ENCODE peak calls at places on chromosomes 2 and 18, in five cellular contexts. P is ovary, U is A549, Q is uterus, O is body of pancreas. F is an unnamed sample.

GRCh38 chr2:147490612-147491261 is 354.1 kb upstream of the ACVR2A start:
- DNase-seq in P (no peak), O (no peak), Q (no peak), U (no peak), F (no peak)

GRCh38 chr2:237722616-237723015 is 76.0 kb upstream of the RBM44 start:
- DNase-seq in O (no peak), Q (no peak), U (no peak), P (no peak), F (no peak)

GRCh38 chr18:55748227-55748738 is 160.3 kb upstream of the TCF4 start:
- DNase-seq in U (no peak), O (no peak), Q (no peak), P (no peak), F (no peak)

GRCh38 chr2:46230115-46230571 is 67.1 kb upstream of the EPAS1 start:
- DNase-seq in Q (no peak), U (peak; percentile 35), P (no peak), O (peak; percentile 46), F (no peak)

GRCh38 chr2:18814387-18814786 is 225.0 kb upstream of the NT5C1B start:
- DNase-seq in U (no peak), P (no peak), O (no peak), Q (no peak), F (no peak)

GRCh38 chr2:64492821-64493220 is 31.3 kb upstream of the AFTPH start:
- DNase-seq in Q (no peak), O (no peak), P (no peak), U (no peak), F (no peak)

GRCh38 chr2:46378616-46379015 is 81.4 kb downstream of the EPAS1 start:
- DNase-seq in P (no peak), O (no peak), Q (no peak), U (no peak), F (no peak)

GRCh38 chr18:24043403-24043802 is 28.8 kb downstream of the TTC39C start:
- DNase-seq in Q (no peak), U (no peak), P (no peak), O (no peak), F (no peak)

GRCh38 chr18:37492952-37493351 is 72.6 kb downstream of the CELF4 start:
- DNase-seq in U (no peak), P (no peak), Q (no peak), O (no peak), F (no peak)

GRCh38 chr2:110157153-110157793 is 41.7 kb upstream of the MALL start:
- DNase-seq in O (peak; percentile 46), U (peak; percentile 42), P (no peak), Q (no peak), F (peak; percentile 14)

GRCh38 chr2:23925702-23926288 is 1.1 kb downstream of the ATAD2B start:
- DNase-seq in O (peak; percentile 48), Q (peak; percentile 35), P (no peak), U (no peak), F (peak; percentile 40)

GRCh38 chr2:56444339-56444738 is 260.5 kb downstream of the CCDC85A start:
- DNase-seq in P (no peak), O (peak; percentile 67), U (no peak), Q (no peak), F (no peak)

GRCh38 chr2:236546561-236546961 is 23.1 kb upstream of the ACKR3 start:
- DNase-seq in Q (no peak), P (no peak), O (no peak), U (no peak), F (no peak)

GRCh38 chr2:173989160-173989885 is 24.1 kb upstream of the SP3 start:
- DNase-seq in P (no peak), Q (no peak), O (no peak), U (no peak), F (no peak)

GRCh38 chr2:180519276-180519675 is 461.1 kb upstream of the UBE2E3 start:
- DNase-seq in P (no peak), O (no peak), U (peak; percentile 11), Q (no peak), F (no peak)

GRCh38 chr18:45935591-45936335 is 31.4 kb downstream of the EPG5 start:
- DNase-seq in Q (no peak), P (no peak), U (no peak), O (no peak), F (no peak)

GRCh38 chr18:13103366-13103765 is 112.2 kb downstream of the CEP192 start:
- DNase-seq in O (no peak), U (no peak), P (no peak), Q (no peak), F (no peak)

GRCh38 chr2:132550945-132551344 is 119.1 kb downstream of the LYPD1 start:
- DNase-seq in Q (no peak), P (no peak), U (no peak), O (no peak), F (no peak)

GRCh38 chr2:232291343-232291742 is 87.2 kb upstream of the ALPP start:
- DNase-seq in P (no peak), O (no peak), Q (no peak), U (no peak), F (no peak)

GRCh38 chr2:74440005-74440377 is 1.7 kb downstream of the RTKN start:
- DNase-seq in P (peak; percentile 57), O (peak; percentile 57), U (no peak), Q (peak; percentile 57), F (peak; percentile 74)

GRCh38 chr2:74441111-74441689 is 537 bp downstream of the RTKN start:
- DNase-seq in P (no peak), U (no peak), Q (no peak), O (no peak), F (no peak)

GRCh38 chr2:74439373-74440004 is 2.2 kb downstream of the RTKN start:
- DNase-seq in Q (no peak), P (no peak), U (no peak), O (no peak), F (no peak)

GRCh38 chr2:74441690-74442482 is at the start of gene RTKN:
- DNase-seq in Q (no peak), U (no peak), P (peak; percentile 56), O (peak; percentile 86), F (no peak)

DNA sequence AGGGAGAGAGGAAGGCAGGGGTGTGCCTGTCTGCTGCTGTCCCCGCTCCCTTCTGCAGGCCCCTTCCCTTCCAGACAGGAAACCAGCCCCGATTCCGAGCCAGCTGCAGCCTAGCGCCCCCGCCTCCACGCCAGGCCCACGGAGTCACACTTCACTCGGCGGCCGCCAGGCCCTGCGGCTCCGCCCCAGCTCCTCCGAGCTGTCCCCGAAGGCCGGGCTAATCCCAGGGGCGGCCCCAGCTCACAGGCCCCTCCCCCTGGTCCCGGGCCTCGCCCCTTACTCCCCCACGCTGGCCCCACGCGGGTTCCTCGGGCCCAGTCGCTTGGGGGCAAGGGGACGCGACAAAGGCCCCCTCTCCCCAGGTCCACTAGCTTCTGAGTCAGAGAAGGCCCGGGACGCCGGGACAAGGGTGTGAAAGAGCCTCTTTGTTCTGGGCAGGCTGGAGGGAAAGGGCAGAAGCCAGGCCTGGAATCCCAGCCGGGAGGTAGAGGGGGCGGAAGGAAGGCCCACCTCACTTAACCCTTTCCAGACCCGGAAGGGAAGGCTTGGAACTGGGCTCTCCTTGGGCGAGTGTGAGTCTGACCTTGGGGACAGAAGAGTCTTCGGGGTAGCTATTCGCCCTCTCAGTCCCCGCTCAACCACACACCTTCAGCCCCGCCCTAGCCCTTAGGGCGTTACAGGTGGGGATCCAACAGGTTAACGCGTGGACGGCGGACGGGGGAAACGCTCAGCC is 1.2 kb downstream of the RTKN start:
- DNase-seq in O (peak; percentile 91), Q (peak; percentile 82), U (peak; percentile 100), P (peak; percentile 85), F (peak; percentile 98)
- TF ChIP-seq POLR2A in O (peak; percentile 81), Q (peak; percentile 50), U (peak; percentile 94), P (no peak), F (peak; percentile 69)

DNA sequence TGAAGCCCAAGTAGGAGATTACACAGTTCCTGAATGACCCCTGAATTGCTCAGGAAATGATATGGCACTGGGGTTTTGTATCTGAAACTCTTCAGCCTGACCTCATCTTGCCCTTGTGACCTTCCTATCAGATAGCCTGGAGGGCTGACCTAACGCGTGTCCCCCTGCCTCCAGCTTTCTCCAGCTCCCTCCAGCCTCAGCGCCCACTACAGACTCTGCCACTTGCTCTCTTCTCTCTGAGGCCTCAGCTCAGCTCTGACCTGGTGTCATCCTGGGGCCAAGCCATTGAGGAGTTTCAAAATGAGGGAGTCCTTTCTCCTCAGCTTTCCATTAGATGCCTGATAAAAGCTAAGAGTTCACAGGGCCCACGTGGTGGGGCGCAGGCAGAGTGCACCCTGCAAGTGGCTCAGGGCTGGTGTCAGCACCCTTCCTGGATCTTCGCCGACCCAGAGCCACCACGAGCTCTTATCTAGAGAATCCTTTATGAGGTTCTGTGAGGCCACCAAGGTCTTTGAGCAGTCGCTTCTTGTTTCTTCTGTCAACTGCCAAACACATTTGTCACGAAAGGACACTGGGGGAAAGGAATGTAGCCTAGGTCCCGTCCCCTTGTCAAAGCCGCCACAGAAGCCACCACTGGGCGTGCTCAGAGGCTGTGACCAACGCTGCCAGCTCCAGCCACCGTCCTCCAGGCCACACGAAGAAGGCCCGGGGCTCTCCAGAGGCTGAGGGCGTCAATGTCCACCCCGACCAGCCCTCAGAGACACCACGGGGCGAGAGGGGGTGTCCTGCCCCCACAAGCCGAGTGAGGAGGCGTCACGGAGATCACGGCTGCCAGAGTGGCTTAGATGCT is 131.3 kb upstream of the GPC1 start:
- DNase-seq in U (no peak), O (no peak), Q (no peak), P (no peak), F (no peak)
- TF ChIP-seq POLR2A in U (no peak), O (no peak), Q (no peak), P (no peak), F (no peak)

GRCh38 chr2:215830313-215830712 is 183.0 kb downstream of the MREG start:
- DNase-seq in P (peak; percentile 43), Q (peak; percentile 30), U (no peak), O (no peak), F (no peak)
- TF ChIP-seq POLR2A in P (no peak), Q (no peak), U (no peak), O (no peak), F (no peak)

GRCh38 chr2:202633470-202633869 is 1.3 kb upstream of the FAM117B start:
- DNase-seq in O (no peak), U (no peak), P (peak; percentile 50), Q (no peak), F (no peak)

GRCh38 chr2:202635441-202636296 is 900 bp downstream of the FAM117B start:
- DNase-seq in O (peak; percentile 91), U (peak; percentile 86), Q (peak; percentile 70), P (peak; percentile 75), F (peak; percentile 82)

GRCh38 chr2:202638710-202639109 is 3.9 kb downstream of the FAM117B start:
- DNase-seq in Q (no peak), P (no peak), O (no peak), U (no peak), F (no peak)

GRCh38 chr2:202632682-202633081 is 2.1 kb upstream of the FAM117B start:
- DNase-seq in U (no peak), Q (peak; percentile 57), P (peak; percentile 72), O (peak; percentile 79), F (no peak)

DNA sequence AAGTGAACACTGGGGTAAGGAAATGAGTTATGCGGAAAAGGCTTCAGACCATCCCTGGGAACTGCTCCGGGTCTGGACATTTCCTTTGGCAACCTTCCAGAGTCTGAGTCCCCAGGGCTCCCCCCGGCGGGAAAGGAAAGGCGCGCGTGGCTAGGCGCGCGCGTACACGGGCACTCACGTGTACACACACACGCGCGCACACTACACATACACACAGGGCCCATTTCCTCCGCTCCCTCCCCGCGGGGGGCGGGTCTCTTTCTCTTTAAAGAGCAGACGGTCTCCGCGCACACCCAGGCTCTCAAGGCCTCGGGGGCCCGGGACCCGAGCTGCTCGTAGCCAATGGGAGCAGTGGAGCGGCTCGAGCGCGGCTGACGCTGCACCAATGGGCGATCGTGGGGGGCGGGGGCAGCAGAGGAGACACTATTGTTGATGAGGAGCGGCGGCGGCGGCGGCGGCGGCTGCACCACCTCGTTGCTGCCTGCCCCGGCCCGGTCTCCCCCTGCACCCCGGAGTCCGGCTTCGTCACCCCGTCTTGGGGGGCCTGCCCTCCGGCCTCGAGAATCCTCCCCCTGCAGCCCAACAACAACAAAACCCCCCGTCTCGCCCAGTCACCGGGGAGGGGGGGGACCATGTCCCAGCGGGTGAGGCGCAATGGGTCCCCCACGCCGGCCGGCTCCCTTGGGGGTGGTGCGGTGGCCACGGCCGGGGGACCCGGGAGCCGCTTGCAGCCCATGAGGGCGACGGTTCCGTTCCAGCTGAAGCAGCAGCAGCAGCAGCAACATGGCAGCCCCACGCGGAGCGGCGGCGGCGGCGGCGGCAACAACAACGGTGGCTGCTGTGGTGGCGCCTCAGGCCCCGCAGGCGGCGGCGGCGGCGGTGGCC is at the start of gene FAM117B:
- DNase-seq in O (peak; percentile 99), P (peak; percentile 97), Q (peak; percentile 95), U (peak; percentile 92), F (peak; percentile 94)
- TF ChIP-seq POLR2A in O (peak; percentile 94), P (peak; percentile 53), Q (peak; percentile 78), U (peak; percentile 53), F (no peak)